ENCODE peak calls at places on chromosomes 16 and 17, in six cellular contexts. T, B, A, G, J and L are unnamed samples.

GRCh38 chr16:82133798-82134197 is 36.2 kb downstream of the MPHOSPH6 start:
- DNase-seq in B (no peak), G (no peak), A (no peak), J (no peak), T (no peak), L (no peak)

GRCh38 chr16:58024673-58025350 is 742 bp upstream of the MMP15 start:
- DNase-seq in B (peak), G (peak), T (peak), A (no peak), J (peak), L (no peak)

GRCh38 chr17:39872700-39873099 is 4.7 kb downstream of the ZPBP2 start:
- DNase-seq in T (no peak), B (no peak), J (no peak), A (no peak), G (peak), L (no peak)

GRCh38 chr17:72967263-72967962 is 125.1 kb downstream of the SLC39A11 start:
- DNase-seq in T (no peak), A (no peak), B (no peak), G (no peak), J (no peak), L (no peak)

GRCh38 chr17:8223356-8224063 is 13.1 kb upstream of the AURKB start:
- DNase-seq in G (peak), T (peak), J (peak), A (peak), B (peak), L (no peak)

GRCh38 chr16:83652898-83653297 is 154.9 kb upstream of the HSBP1 start:
- DNase-seq in G (peak), T (no peak), J (no peak), B (no peak), A (no peak), L (no peak)

GRCh38 chr17:81396722-81397313 is 1.6 kb downstream of the BAHCC1 start:
- DNase-seq in J (peak), T (peak), B (peak), A (no peak), G (peak), L (no peak)

GRCh38 chr17:43645765-43646481 is 15.8 kb downstream of the MEOX1 start:
- DNase-seq in G (peak), J (peak), B (peak), A (peak), T (peak), L (no peak)

GRCh38 chr17:75557075-75557851 is 30.3 kb upstream of the MYO15B start:
- DNase-seq in A (no peak), J (no peak), B (peak), T (peak), G (peak), L (peak)

GRCh38 chr17:17739388-17740066 is 58.3 kb downstream of the RAI1 start:
- DNase-seq in J (no peak), B (peak), G (peak), A (no peak), T (peak), L (no peak)

GRCh38 chr17:13230350-13230900 is 212.6 kb upstream of the ELAC2 start:
- DNase-seq in G (no peak), J (no peak), A (no peak), T (no peak), B (no peak), L (no peak)

GRCh38 chr16:4461250-4462085 is 13.0 kb downstream of the NMRAL1 start:
- DNase-seq in T (no peak), B (no peak), A (no peak), G (no peak), J (no peak), L (no peak)

GRCh38 chr16:1428511-1428910 is 2.4 kb upstream of the PERCC1 start:
- DNase-seq in A (no peak), J (no peak), B (peak), T (no peak), G (peak), L (no peak)
- TF ChIP-seq CTCF in A (no peak), J (peak), B (no peak), T (no peak), G (peak), L (no peak)

GRCh38 chr16:85902366-85903155 is 3.6 kb downstream of the IRF8 start:
- DNase-seq in J (no peak), A (no peak), B (no peak), G (no peak), T (peak), L (no peak)
- H3K4me3 ChIP-seq in J (no peak), A (no peak), B (no peak), G (no peak), T (no peak), L (no peak)

DNA sequence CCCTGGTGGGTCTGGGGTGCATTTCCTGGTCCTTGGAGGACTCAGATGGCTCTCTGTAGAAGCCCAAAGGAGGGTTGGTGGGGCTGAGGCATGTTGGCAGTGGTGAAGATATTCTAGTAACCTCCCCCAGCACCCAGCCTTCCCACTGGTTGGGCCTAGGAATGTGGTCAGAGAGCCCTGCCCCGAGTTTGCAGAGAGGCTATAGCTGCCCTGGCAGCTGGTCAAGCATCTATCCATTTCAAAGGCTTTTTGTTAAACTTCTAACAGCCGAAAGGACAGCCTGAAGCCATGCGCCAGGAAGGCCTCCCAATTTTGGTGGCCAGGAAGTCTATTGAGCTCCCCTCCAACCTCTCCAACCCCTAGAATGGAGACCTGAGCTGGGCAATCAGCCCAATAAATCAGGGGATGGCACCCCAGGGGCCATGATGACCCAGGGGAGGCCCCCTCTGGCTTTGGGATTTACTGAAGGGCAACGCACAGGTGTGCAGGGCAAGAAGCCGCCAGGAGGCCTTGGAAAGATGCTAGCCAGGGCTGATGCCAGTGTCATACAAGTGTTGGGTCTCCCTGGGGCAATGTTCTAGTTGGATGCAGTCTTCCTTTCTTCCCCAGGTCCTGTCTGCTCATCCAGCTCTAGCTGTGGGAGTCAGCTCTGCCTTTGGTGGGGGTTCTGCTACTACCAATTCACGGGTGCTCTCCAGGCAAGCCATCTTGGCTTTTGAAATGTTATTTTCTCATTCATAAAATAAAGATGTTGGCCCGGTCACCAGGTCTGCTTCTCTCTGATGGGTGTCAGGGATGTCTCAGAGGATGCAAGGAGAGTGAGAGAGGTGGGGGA is 30.9 kb upstream of the AXIN2 start:
- DNase-seq in T (no peak), A (no peak), J (no peak), B (no peak), G (no peak), L (no peak)
- TF ChIP-seq CTCF in T (no peak), A (no peak), J (no peak), B (no peak), G (no peak), L (no peak)

GRCh38 chr17:49204521-49204920 is 5.9 kb downstream of the GNGT2 start:
- DNase-seq in J (no peak), A (no peak), T (no peak), B (no peak), G (peak), L (no peak)

GRCh38 chr17:49213399-49213798 is 2.9 kb downstream of the ABI3 start:
- DNase-seq in J (no peak), T (no peak), G (no peak), A (no peak), B (no peak), L (no peak)

GRCh38 chr17:49213803-49214202 is 3.3 kb downstream of the ABI3 start:
- DNase-seq in T (no peak), B (no peak), A (no peak), G (no peak), J (no peak), L (no peak)

GRCh38 chr17:49210158-49211029 is at the start of the genes ABI3 and GNGT2:
- DNase-seq in A (no peak), G (peak), J (peak), T (peak), B (peak), L (no peak)

DNA sequence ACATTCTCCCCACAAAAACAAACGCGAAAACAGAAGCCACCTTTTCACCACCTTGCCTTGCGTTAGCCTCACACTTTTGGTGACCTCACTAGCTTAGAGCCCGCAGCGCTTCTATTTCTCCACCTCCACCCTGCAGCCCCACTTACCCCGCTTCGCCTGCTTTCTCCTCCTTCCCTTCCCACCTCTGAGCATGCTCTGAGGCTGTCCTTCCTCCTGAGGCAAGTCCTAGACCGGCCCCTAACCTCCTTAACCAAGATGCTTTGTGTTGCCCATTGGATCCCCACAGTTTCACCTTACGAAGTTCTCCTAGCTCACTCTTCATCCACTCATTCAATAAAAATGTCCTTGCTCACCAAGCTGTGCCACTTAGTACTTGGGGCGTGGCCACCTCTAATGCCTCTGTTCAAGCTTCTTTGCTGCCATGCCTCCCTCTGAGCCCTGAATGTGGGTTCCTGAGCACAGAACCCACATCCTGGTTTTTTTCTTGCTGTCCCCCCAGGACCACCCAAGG is 1.3 kb downstream of the GNGT2 start:
- DNase-seq in T (no peak), B (no peak), J (no peak), G (no peak), A (no peak), L (no peak)
- H3K4me3 ChIP-seq in T (no peak), B (no peak), J (peak), G (no peak), A (no peak), L (no peak)

DNA sequence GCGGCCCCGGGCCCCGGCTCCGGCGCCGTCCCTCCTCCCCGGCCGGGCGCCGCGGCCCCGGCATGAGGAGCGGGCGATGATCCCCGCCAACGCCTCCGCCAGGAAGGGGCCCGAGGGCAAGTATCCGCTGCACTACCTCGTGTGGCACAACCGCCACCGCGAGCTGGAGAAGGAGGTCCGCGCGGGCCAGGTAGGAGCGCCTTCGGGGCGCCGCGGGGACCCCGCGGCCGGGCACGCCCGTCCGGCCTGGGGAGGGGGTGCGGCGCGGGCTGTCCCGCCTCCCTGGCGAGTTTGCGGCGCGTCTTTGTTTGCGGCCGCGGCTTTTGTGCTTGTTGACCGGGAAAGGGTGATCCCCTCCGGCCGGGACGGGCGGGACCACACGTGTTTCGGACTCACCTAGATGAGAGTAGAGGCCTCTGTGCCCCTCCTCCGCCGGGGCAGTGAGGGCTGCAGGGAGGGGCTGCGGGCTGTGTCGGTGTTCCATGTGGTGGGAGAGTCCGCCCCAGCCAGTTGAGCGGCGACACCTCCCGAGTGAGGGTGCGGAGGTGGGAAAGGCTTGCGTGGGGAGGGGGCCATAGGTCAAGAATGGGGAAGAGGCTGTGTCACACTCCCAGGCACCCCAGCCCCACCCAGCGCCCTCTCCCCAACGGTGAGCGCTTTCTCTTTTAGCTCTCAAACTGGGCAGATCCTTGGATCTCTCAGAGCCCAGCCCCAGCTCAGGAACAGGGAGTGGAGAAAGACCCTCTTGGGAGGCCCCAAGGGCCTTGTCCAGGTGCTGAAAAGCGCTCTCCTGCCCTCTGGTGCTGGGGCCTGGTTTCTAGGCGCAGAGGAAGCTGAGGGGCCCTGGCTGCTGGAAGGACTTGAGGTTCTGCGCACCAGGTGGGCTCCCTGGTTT is 861 bp downstream of the ANKRD13B start:
- DNase-seq in A (peak), B (peak), G (peak), J (no peak), T (no peak), L (no peak)
- TF ChIP-seq CTCF in A (no peak), B (no peak), G (peak), J (peak), T (no peak), L (peak)

DNA sequence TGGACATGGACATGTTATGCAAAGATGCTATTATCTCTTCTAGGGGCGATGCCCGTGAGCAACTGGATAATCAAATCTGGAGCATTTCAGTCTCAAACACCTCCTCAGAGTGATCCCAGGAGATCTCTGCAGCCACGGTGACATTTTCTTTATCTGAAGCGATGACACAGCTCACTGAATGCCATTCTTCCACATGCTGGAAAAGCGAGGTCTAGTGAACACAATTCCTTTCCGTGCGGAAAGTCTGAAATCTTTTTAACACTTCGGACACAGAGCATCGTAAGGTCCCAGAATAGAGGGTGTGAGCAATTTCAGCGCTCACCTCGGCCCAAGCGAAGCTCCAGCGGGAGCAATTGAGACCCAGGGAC is 531 bp upstream of the HASPIN start:
- DNase-seq in A (no peak), T (no peak), G (no peak), J (no peak), B (no peak), L (no peak)
- H3K4me3 ChIP-seq in A (peak), T (peak), G (peak), J (peak), B (peak), L (peak)

GRCh38 chr16:85767569-85767968 is 16.7 kb upstream of the C16orf74 start:
- DNase-seq in G (peak), T (no peak), B (no peak), A (no peak), J (no peak), L (peak)

GRCh38 chr16:85765273-85765672 is 14.4 kb upstream of the C16orf74 start:
- DNase-seq in A (no peak), G (no peak), J (no peak), B (no peak), T (no peak), L (no peak)

GRCh38 chr16:85768225-85768624 is 17.3 kb upstream of the C16orf74 start:
- DNase-seq in B (no peak), G (peak), J (no peak), T (no peak), A (no peak), L (no peak)

GRCh38 chr16:85763616-85764015 is 12.7 kb upstream of the C16orf74 start:
- DNase-seq in A (no peak), B (no peak), T (no peak), J (no peak), G (no peak), L (no peak)

DNA sequence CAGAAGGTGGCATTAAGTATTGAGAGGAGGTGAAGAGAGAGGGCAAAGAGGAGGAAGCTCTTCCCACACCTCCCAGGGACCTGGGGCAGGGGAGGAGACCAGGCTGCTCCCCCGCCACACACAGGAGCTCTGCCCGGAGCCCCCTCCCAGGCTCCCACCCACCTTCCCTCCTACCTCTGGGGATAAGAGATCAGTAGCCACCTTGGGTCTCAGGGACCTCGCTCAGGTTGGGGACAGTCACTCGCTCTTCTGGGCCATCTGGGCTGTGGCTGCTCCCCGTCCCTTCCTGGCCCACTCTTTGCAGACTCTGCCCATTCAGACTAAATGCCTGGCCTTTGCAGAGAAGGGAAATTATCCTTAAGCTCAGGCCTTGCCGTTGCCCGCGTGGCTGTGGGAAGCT is 14.9 kb upstream of the C16orf74 start:
- DNase-seq in J (no peak), T (no peak), B (no peak), G (no peak), A (no peak), L (no peak)
- TF ChIP-seq CTCF in J (no peak), T (no peak), B (no peak), G (no peak), A (no peak), L (no peak)

GRCh38 chr17:77695386-77695785 is 263.1 kb upstream of the TNRC6C start:
- DNase-seq in J (no peak), T (no peak), G (no peak), B (no peak), A (no peak), L (no peak)

GRCh38 chr17:77697480-77698400 is 260.8 kb upstream of the TNRC6C start:
- DNase-seq in T (no peak), A (no peak), B (no peak), J (no peak), G (no peak), L (no peak)

GRCh38 chr17:77696151-77696719 is 262.3 kb upstream of the TNRC6C start:
- DNase-seq in A (no peak), B (no peak), J (no peak), T (no peak), G (no peak), L (no peak)

GRCh38 chr17:77698903-77699615 is 259.4 kb upstream of the TNRC6C start:
- DNase-seq in B (no peak), A (no peak), G (no peak), J (no peak), T (no peak), L (no peak)

GRCh38 chr17:77696720-77697460 is 261.6 kb upstream of the TNRC6C start:
- DNase-seq in A (no peak), T (no peak), J (no peak), G (no peak), B (no peak), L (no peak)
- H3K4me3 ChIP-seq in A (no peak), T (no peak), J (peak), G (no peak), B (no peak), L (no peak)

DNA sequence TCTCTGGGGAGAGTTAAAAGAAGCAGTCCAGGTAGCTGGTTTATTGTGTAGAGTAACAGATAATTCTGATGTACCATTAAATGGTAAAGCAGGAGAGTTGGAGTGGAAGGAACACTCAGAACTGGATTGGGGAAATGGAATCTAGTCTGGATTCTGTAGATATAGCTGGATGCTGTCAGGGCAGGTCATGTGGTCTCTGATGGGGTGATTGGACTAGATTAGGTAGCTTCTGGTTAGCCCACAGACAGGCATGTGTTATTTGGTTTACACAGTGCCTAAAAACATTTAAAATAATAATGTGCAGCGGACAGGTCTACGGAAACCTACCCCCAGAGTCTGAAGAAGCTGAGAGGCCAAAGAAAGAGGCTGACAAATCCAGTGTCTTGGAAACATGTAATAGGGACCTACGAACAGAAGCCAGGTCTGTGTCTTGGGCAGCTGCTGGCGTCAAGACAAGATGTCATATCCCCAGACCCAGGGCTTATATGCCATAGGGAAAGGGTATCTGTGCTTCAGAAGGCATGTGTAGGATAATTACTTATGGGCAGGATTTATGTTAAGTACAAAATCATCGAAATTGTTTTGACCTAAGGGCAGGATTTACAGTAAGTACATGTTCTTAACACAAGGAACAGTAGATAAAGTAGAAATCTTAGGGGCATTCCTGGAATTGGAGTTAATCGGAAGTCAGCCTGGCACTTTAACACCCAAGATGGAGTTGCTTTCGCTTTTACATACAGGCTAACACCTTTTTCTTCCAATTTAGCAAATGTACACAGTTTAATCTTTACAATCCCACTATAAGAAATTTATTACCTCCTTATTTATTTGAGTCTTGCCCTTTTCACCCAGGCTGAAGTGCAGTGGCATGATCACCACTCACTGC is 12.4 kb downstream of the LUC7L3 start:
- DNase-seq in J (no peak), T (no peak), G (no peak), B (no peak), A (no peak), L (no peak)
- TF ChIP-seq CTCF in J (no peak), T (no peak), G (no peak), B (no peak), A (no peak), L (no peak)

GRCh38 chr17:78290671-78291070 is 59.2 kb downstream of the TMEM235 start:
- DNase-seq in A (no peak), J (no peak), G (no peak), B (no peak), T (no peak), L (no peak)

GRCh38 chr17:78294776-78295175 is 63.3 kb downstream of the TMEM235 start:
- DNase-seq in B (no peak), J (no peak), G (peak), A (no peak), T (no peak), L (no peak)

GRCh38 chr17:78291944-78292910 is 60.8 kb downstream of the TMEM235 start:
- DNase-seq in T (no peak), G (no peak), A (no peak), J (peak), B (no peak), L (no peak)

GRCh38 chr17:78294356-78294755 is 62.9 kb downstream of the TMEM235 start:
- DNase-seq in B (no peak), G (no peak), A (no peak), T (no peak), J (no peak), L (no peak)

GRCh38 chr17:78293896-78294295 is 62.5 kb downstream of the TMEM235 start:
- DNase-seq in T (no peak), J (no peak), B (no peak), A (no peak), G (no peak), L (no peak)
- H3K4me3 ChIP-seq in T (no peak), J (no peak), B (no peak), A (no peak), G (no peak), L (no peak)